ENCODE peak calls at places on chromosome 11, in seven cellular contexts. P is esophagus squamous epithelium; O is CD4-positive, CD25-positive, alpha-beta regulatory T cell; R is stomach; Y is cardiac muscle cell; B is Peyer's patch; X is CD8-positive, alpha-beta memory T cell. D is an unnamed sample.

GRCh38 chr11:46387919-46388618 is 3.5 kb downstream of the CHRM4 start:
- DNase-seq in P (no peak), O (no peak), R (no peak), Y (no peak), B (no peak), X (no peak), D (no peak)

GRCh38 chr11:26470992-26471391 is 101.1 kb downstream of the MUC15 start:
- DNase-seq in P (no peak), O (no peak), R (no peak), Y (no peak), B (no peak), X (no peak), D (no peak)

GRCh38 chr11:16959528-16960100 is 54.6 kb downstream of the PLEKHA7 start:
- DNase-seq in P (no peak), O (no peak), R (no peak), Y (no peak), B (no peak), X (no peak), D (no peak)

GRCh38 chr11:2701230-2701629 is 1.4 kb upstream of the KCNQ1OT1 start:
- DNase-seq in P (no peak), O (no peak), R (no peak), Y (no peak), B (peak; percentile 65), X (no peak), D (no peak)

GRCh38 chr11:117010808-117011540 is 87.3 kb downstream of the SIK3 start:
- DNase-seq in P (no peak), O (no peak), R (no peak), Y (no peak), B (no peak), X (no peak), D (peak; percentile 90)

GRCh38 chr11:130827697-130828377 is 88.4 kb downstream of the SNX19 start:
- DNase-seq in P (no peak), O (no peak), R (peak; percentile 74), Y (peak; percentile 85), B (peak; percentile 56), X (no peak), D (peak; percentile 45)

GRCh38 chr11:92002568-92002967 is 222.1 kb upstream of the FAT3 start:
- DNase-seq in P (no peak), O (no peak), R (no peak), Y (no peak), B (no peak), X (no peak), D (no peak)

GRCh38 chr11:68954970-68955958 is 25.5 kb downstream of the MRGPRD start:
- DNase-seq in P (no peak), O (no peak), R (peak; percentile 51), Y (no peak), B (peak; percentile 70), X (no peak), D (no peak)

GRCh38 chr11:38791346-38791961 is 2193.4 kb upstream of the RAG2 start:
- DNase-seq in P (no peak), O (no peak), R (no peak), Y (peak; percentile 88), B (peak; percentile 49), X (no peak), D (peak; percentile 12)

GRCh38 chr11:68838572-68838964 is 3.1 kb downstream of the CPT1A start:
- DNase-seq in P (no peak), O (peak; percentile 8), R (no peak), Y (no peak), B (no peak), X (peak; percentile 15), D (no peak)

GRCh38 chr11:623349-623869 is 1.3 kb downstream of the CDHR5 start:
- DNase-seq in P (no peak), O (no peak), R (no peak), Y (no peak), B (no peak), X (no peak), D (no peak)
- H3K27ac ChIP-seq in P (no peak overlapping the region), O (no peak overlapping the region), R (no peak overlapping the region), Y (no peak overlapping the region), B (peak overlapping the region; percentile 59), X (no peak overlapping the region), D (no peak overlapping the region)

DNA sequence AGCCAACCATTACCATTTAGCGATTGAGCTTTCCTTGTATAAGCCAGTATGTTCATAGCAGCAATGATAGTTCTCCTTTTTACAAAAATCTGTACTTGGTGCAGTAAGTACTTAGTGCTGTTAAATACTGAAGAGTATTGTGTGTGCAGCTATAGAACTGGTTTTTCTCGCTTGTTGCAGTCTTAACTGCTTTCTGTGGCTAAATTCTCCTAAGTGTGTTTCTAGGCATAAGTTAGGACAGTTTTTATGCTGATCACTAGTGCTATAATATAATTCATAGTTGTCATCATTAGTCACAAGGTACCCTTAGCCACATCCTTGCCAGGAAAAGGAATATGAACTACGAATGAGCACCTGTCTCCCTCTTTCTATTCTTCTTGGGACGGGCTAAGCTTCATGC is 107.7 kb downstream of the GRAMD1B start:
- DNase-seq in P (no peak), O (no peak), R (no peak), Y (no peak), B (no peak), X (no peak), D (no peak)
- H3K27ac ChIP-seq in P (peak overlapping the region; percentile 15), O (no peak overlapping the region), R (no peak overlapping the region), Y (no peak overlapping the region), B (no peak overlapping the region), X (no peak overlapping the region), D (no peak overlapping the region)

GRCh38 chr11:10456519-10456918 is 1.5 kb downstream of the AMPD3 start:
- DNase-seq in P (no peak), O (no peak), R (no peak), Y (no peak), B (no peak), X (no peak), D (no peak)

GRCh38 chr11:10454902-10455631 is at the start of gene AMPD3:
- DNase-seq in P (no peak), O (no peak), R (no peak), Y (no peak), B (peak; percentile 63), X (no peak), D (peak; percentile 89)

GRCh38 chr11:10454506-10454901 is 560 bp upstream of the AMPD3 start:
- DNase-seq in P (no peak), O (no peak), R (no peak), Y (no peak), B (no peak), X (no peak), D (no peak)

GRCh38 chr11:10457901-10458300 is 2.8 kb downstream of the AMPD3 start:
- DNase-seq in P (no peak), O (no peak), R (no peak), Y (no peak), B (no peak), X (no peak), D (no peak)

GRCh38 chr11:10455637-10456487 is 798 bp downstream of the AMPD3 start:
- DNase-seq in P (peak; percentile 25), O (peak; percentile 71), R (peak; percentile 70), Y (peak; percentile 66), B (peak; percentile 93), X (peak; percentile 67), D (peak; percentile 67)
- H3K27ac ChIP-seq in P (peak overlapping the region; percentile 68), O (peak overlapping the region; percentile 74), R (peak overlapping the region; percentile 71), Y (no peak overlapping the region), B (peak overlapping the region; percentile 73), X (peak overlapping the region; percentile 70), D (peak overlapping the region; percentile 99)

GRCh38 chr11:61737636-61738386 is 14.6 kb upstream of the MYRF start:
- DNase-seq in P (no peak), O (no peak), R (no peak), Y (no peak), B (no peak), X (no peak), D (no peak)
- H3K27ac ChIP-seq in P (no peak overlapping the region), O (no peak overlapping the region), R (no peak overlapping the region), Y (no peak overlapping the region), B (no peak overlapping the region), X (no peak overlapping the region), D (no peak overlapping the region)

DNA sequence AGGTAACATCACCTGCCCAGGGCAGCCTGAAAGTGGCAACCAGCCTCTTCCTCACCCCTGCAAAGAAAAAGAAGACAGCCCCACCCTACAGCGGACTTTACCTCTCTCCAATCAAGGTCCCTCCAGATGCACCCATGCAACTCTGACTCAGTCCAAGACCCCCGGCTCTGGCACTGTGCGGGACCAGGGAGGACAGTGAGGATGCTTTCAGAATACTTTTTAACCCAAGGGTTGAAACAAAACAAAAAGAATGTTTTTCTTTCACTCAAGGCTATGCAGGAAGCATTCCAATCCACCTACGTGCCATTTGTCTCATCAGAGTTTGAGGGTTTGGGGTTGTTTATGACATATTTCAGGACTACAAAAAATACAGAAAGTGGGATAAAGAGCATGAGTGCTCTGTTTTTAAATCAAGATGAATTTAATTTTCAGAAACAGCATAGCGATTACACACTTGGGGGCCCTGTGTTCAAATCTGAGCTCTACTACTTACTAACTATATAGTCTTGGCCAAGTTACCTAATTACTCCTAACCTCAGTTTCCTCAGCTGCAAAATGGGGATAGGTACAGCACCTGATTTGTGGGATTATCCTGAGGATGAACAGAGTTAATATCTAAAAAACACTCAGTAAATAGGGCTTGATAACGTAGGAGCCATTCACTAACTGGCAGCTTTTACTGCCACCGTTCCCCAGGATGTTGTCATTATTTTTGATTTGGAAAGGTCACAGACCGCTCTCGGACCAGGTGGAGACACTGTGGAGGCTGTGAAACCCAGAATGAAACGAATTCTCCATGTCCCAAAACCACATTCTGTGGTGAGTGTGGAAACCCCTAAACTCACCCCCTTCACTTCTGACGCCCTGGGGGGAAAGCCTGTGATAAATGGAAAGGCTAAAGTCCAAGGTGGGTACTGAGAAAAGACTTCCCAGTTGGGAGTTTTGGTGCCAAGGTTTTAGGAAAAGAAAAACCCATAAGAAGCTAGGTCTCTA is 5.6 kb downstream of the PLAAT3 start:
- DNase-seq in P (no peak), O (no peak), R (peak; percentile 13), Y (no peak), B (no peak), X (no peak), D (no peak)
- H3K27ac ChIP-seq in P (no peak overlapping the region), O (no peak overlapping the region), R (no peak overlapping the region), Y (no peak overlapping the region), B (peak overlapping the region; percentile 1), X (no peak overlapping the region), D (no peak overlapping the region)

GRCh38 chr11:1276061-1276790 is 33.2 kb downstream of the TOLLIP start:
- DNase-seq in P (no peak), O (no peak), R (no peak), Y (no peak), B (no peak), X (no peak), D (no peak)
- H3K27ac ChIP-seq in P (peak overlapping the region; percentile 55), O (no peak overlapping the region), R (no peak overlapping the region), Y (no peak overlapping the region), B (no peak overlapping the region), X (no peak overlapping the region), D (no peak overlapping the region)

GRCh38 chr11:7511405-7511804 is 2.4 kb upstream of the PPFIBP2 start:
- DNase-seq in P (no peak), O (no peak), R (peak; percentile 80), Y (no peak), B (peak; percentile 78), X (no peak), D (no peak)
- H3K27ac ChIP-seq in P (peak overlapping the region; percentile 96), O (no peak overlapping the region), R (peak overlapping the region; percentile 89), Y (no peak overlapping the region), B (peak overlapping the region; percentile 95), X (no peak overlapping the region), D (no peak overlapping the region)

D was measured in epithelial cell of prostate.